ENCODE peak calls at places on chromosomes 1 and 21, in nine cellular contexts. G, Y, U, X, E, P, L, Q and H are unnamed samples.
A peak's percentile ranks its signal among the peaks of the same experiment; 100 is the strongest.

GRCh38 chr1:229221106-229222019 is 49.5 kb upstream of the RAB4A start:
- DNase-seq in G (no peak), Y (no peak), U (peak; percentile 58), X (no peak), E (no peak), P (no peak), L (no peak), Q (peak; percentile 88), H (peak; percentile 61)

GRCh38 chr1:211775208-211775607 is 55.4 kb downstream of the LPGAT1 start:
- DNase-seq in G (no peak), Y (no peak), U (no peak), X (no peak), E (no peak), P (no peak), L (no peak), Q (no peak), H (no peak)

GRCh38 chr21:17512245-17513213 is at the start of gene CXADR:
- DNase-seq in G (peak; percentile 75), Y (peak; percentile 55), U (peak; percentile 64), X (peak; percentile 80), E (peak; percentile 74), P (no peak), L (peak; percentile 50), Q (peak; percentile 94), H (peak; percentile 66)

GRCh38 chr21:43663033-43663432 is 3.7 kb downstream of the RRP1B start:
- DNase-seq in G (no peak), Y (no peak), U (no peak), X (no peak), E (no peak), P (no peak), L (no peak), Q (no peak), H (no peak)

GRCh38 chr1:16173447-16174260 is 17.8 kb upstream of the EPHA2 start:
- DNase-seq in G (no peak), Y (no peak), U (peak; percentile 76), X (peak; percentile 85), E (no peak), P (no peak), L (no peak), Q (peak; percentile 97), H (peak; percentile 61)

GRCh38 chr1:160834945-160835565 is 27.6 kb downstream of the CD244 start:
- DNase-seq in G (peak; percentile 45), Y (peak; percentile 44), U (no peak), X (peak; percentile 23), E (no peak), P (no peak), L (peak; percentile 32), Q (peak; percentile 57), H (peak; percentile 13)

GRCh38 chr1:22808186-22808845 is 97.7 kb downstream of the EPHB2 start:
- DNase-seq in G (no peak), Y (no peak), U (peak; percentile 82), X (no peak), E (no peak), P (no peak), L (no peak), Q (no peak), H (peak; percentile 88)

GRCh38 chr1:4084896-4085295 is 184.8 kb upstream of the C1orf174 start:
- DNase-seq in G (no peak), Y (no peak), U (no peak), X (no peak), E (no peak), P (no peak), L (no peak), Q (no peak), H (no peak)

GRCh38 chr21:33937146-33937545 is 21.5 kb upstream of the ATP5PO start:
- DNase-seq in G (no peak), Y (no peak), U (no peak), X (no peak), E (no peak), P (no peak), L (no peak), Q (no peak), H (no peak)

GRCh38 chr1:109444376-109444775 is 18.1 kb upstream of the PSMA5 start:
- DNase-seq in G (no peak), Y (no peak), U (no peak), X (no peak), E (no peak), P (no peak), L (no peak), Q (no peak), H (no peak)

GRCh38 chr1:158527190-158527815 is 26.9 kb downstream of the OR6Y1 start:
- DNase-seq in G (no peak), Y (no peak), U (no peak), X (no peak), E (no peak), P (no peak), L (no peak), Q (peak; percentile 55), H (no peak)

GRCh38 chr21:36509966-36510742 is 30.2 kb upstream of the CLDN14 start:
- DNase-seq in G (no peak), Y (no peak), U (no peak), X (no peak), E (no peak), P (no peak), L (no peak), Q (no peak), H (no peak)

GRCh38 chr1:221708076-221708571 is 33.8 kb downstream of the DUSP10 start:
- DNase-seq in G (no peak), Y (peak; percentile 17), U (no peak), X (no peak), E (no peak), P (no peak), L (peak; percentile 36), Q (no peak), H (peak; percentile 84)

GRCh38 chr1:187261637-187262036 is 432.9 kb downstream of the PLA2G4A start:
- DNase-seq in G (no peak), Y (no peak), U (no peak), X (no peak), E (no peak), P (no peak), L (no peak), Q (no peak), H (peak; percentile 67)

GRCh38 chr1:210239295-210240155 is 6.9 kb downstream of the SERTAD4 start:
- DNase-seq in G (no peak), Y (no peak), U (peak; percentile 92), X (peak; percentile 75), E (no peak), P (no peak), L (no peak), Q (peak; percentile 10), H (peak; percentile 36)